ENCODE peak calls at places on chromosomes 2 and 18, in ten cellular contexts. One of them, this sample, is unnamed.

GRCh38 chr18:572499-573289 is 7.5 kb upstream of the CETN1 start:
- DNase-seq in ovary: no peak
- DNase-seq in stomach: no peak
- DNase-seq in GM12878: no peak
- DNase-seq in OCI-LY7: no peak
- DNase-seq in PC-3: no peak
- DNase-seq in retinal pigment epithelial cell: no peak
- DNase-seq in uterus: no peak
- DNase-seq in lower lobe of right lung: no peak
- DNase-seq in heart left ventricle: no peak
- DNase-seq in this sample: no peak

GRCh38 chr2:128377071-128377910 is 58.6 kb upstream of the HS6ST1 start:
- DNase-seq in heart left ventricle: no peak
- DNase-seq in lower lobe of right lung: peak; percentile 33
- DNase-seq in uterus: no peak
- DNase-seq in retinal pigment epithelial cell: no peak
- DNase-seq in GM12878: no peak
- DNase-seq in OCI-LY7: no peak
- DNase-seq in ovary: peak; percentile 36
- DNase-seq in PC-3: no peak
- DNase-seq in stomach: peak; percentile 17
- DNase-seq in this sample: no peak

GRCh38 chr2:101546376-101547058 is 71.6 kb upstream of the RFX8 start:
- DNase-seq in retinal pigment epithelial cell: peak; percentile 65
- DNase-seq in GM12878: no peak
- DNase-seq in PC-3: peak; percentile 18
- DNase-seq in lower lobe of right lung: no peak
- DNase-seq in stomach: no peak
- DNase-seq in heart left ventricle: no peak
- DNase-seq in uterus: no peak
- DNase-seq in ovary: no peak
- DNase-seq in OCI-LY7: no peak
- DNase-seq in this sample: no peak

GRCh38 chr2:28608829-28609400 is 113.1 kb downstream of the PLB1 start:
- DNase-seq in retinal pigment epithelial cell: no peak
- DNase-seq in heart left ventricle: no peak
- DNase-seq in PC-3: no peak
- DNase-seq in OCI-LY7: no peak
- DNase-seq in ovary: peak; percentile 14
- DNase-seq in GM12878: no peak
- DNase-seq in uterus: no peak
- DNase-seq in stomach: no peak
- DNase-seq in lower lobe of right lung: no peak
- DNase-seq in this sample: no peak

GRCh38 chr2:172103471-172104292 is 982 bp upstream of the DLX2 start:
- DNase-seq in GM12878: peak; percentile 39
- DNase-seq in OCI-LY7: peak; percentile 76
- DNase-seq in heart left ventricle: peak; percentile 76
- DNase-seq in stomach: peak; percentile 82
- DNase-seq in PC-3: peak; percentile 91
- DNase-seq in lower lobe of right lung: peak; percentile 84
- DNase-seq in uterus: peak; percentile 43
- DNase-seq in retinal pigment epithelial cell: peak; percentile 52
- DNase-seq in ovary: peak; percentile 89
- DNase-seq in this sample: no peak

GRCh38 chr2:172230783-172231446 is 128.2 kb upstream of the DLX2 start:
- DNase-seq in ovary: no peak
- DNase-seq in lower lobe of right lung: no peak
- DNase-seq in uterus: no peak
- DNase-seq in GM12878: no peak
- DNase-seq in retinal pigment epithelial cell: no peak
- DNase-seq in heart left ventricle: no peak
- DNase-seq in PC-3: no peak
- DNase-seq in OCI-LY7: no peak
- DNase-seq in stomach: no peak
- DNase-seq in this sample: no peak

GRCh38 chr2:191696001-191696400 is 18.1 kb downstream of the NABP1 start:
- DNase-seq in lower lobe of right lung: no peak
- DNase-seq in OCI-LY7: no peak
- DNase-seq in stomach: no peak
- DNase-seq in PC-3: peak; percentile 54
- DNase-seq in GM12878: no peak
- DNase-seq in uterus: no peak
- DNase-seq in heart left ventricle: peak; percentile 58
- DNase-seq in retinal pigment epithelial cell: no peak
- DNase-seq in ovary: no peak
- DNase-seq in this sample: no peak

GRCh38 chr2:234917245-234917975 is 34.4 kb upstream of the SH3BP4 start:
- DNase-seq in uterus: no peak
- DNase-seq in lower lobe of right lung: no peak
- DNase-seq in GM12878: no peak
- DNase-seq in OCI-LY7: no peak
- DNase-seq in stomach: no peak
- DNase-seq in ovary: no peak
- DNase-seq in PC-3: no peak
- DNase-seq in heart left ventricle: no peak
- DNase-seq in retinal pigment epithelial cell: no peak
- DNase-seq in this sample: no peak

GRCh38 chr2:231691251-231691772 is 17.0 kb upstream of the PTMA start:
- DNase-seq in uterus: no peak
- DNase-seq in OCI-LY7: peak; percentile 43
- DNase-seq in retinal pigment epithelial cell: no peak
- DNase-seq in PC-3: no peak
- DNase-seq in ovary: no peak
- DNase-seq in lower lobe of right lung: no peak
- DNase-seq in GM12878: no peak
- DNase-seq in heart left ventricle: no peak
- DNase-seq in stomach: no peak
- DNase-seq in this sample: no peak

GRCh38 chr2:222058830-222059229 is 240.0 kb downstream of the PAX3 start:
- DNase-seq in ovary: no peak
- DNase-seq in uterus: no peak
- DNase-seq in PC-3: no peak
- DNase-seq in retinal pigment epithelial cell: no peak
- DNase-seq in lower lobe of right lung: no peak
- DNase-seq in stomach: no peak
- DNase-seq in GM12878: no peak
- DNase-seq in heart left ventricle: no peak
- DNase-seq in OCI-LY7: no peak
- DNase-seq in this sample: no peak

GRCh38 chr2:222052934-222053367 is 245.8 kb downstream of the PAX3 start:
- DNase-seq in GM12878: no peak
- DNase-seq in heart left ventricle: no peak
- DNase-seq in retinal pigment epithelial cell: no peak
- DNase-seq in OCI-LY7: no peak
- DNase-seq in stomach: no peak
- DNase-seq in ovary: no peak
- DNase-seq in PC-3: peak; percentile 17
- DNase-seq in lower lobe of right lung: no peak
- DNase-seq in uterus: no peak
- DNase-seq in this sample: no peak

GRCh38 chr2:222054813-222055212 is 244.0 kb downstream of the PAX3 start:
- DNase-seq in stomach: no peak
- DNase-seq in uterus: no peak
- DNase-seq in lower lobe of right lung: no peak
- DNase-seq in OCI-LY7: no peak
- DNase-seq in GM12878: no peak
- DNase-seq in ovary: no peak
- DNase-seq in heart left ventricle: no peak
- DNase-seq in retinal pigment epithelial cell: no peak
- DNase-seq in PC-3: peak; percentile 65
- DNase-seq in this sample: no peak

GRCh38 chr2:222057249-222058073 is 241.3 kb downstream of the PAX3 start:
- DNase-seq in GM12878: no peak
- DNase-seq in heart left ventricle: no peak
- DNase-seq in lower lobe of right lung: no peak
- DNase-seq in retinal pigment epithelial cell: no peak
- DNase-seq in uterus: no peak
- DNase-seq in PC-3: peak; percentile 21
- DNase-seq in ovary: no peak
- DNase-seq in OCI-LY7: peak; percentile 21
- DNase-seq in stomach: no peak
- DNase-seq in this sample: no peak

GRCh38 chr2:222055328-222055727 is 243.5 kb downstream of the PAX3 start:
- DNase-seq in stomach: no peak
- DNase-seq in uterus: no peak
- DNase-seq in ovary: no peak
- DNase-seq in PC-3: no peak
- DNase-seq in retinal pigment epithelial cell: no peak
- DNase-seq in GM12878: no peak
- DNase-seq in lower lobe of right lung: no peak
- DNase-seq in heart left ventricle: no peak
- DNase-seq in OCI-LY7: no peak
- DNase-seq in this sample: no peak
- H3K4me3 ChIP-seq in stomach: no peak overlapping the region
- H3K4me3 ChIP-seq in uterus: no peak overlapping the region
- H3K4me3 ChIP-seq in ovary: no peak overlapping the region
- H3K4me3 ChIP-seq in PC-3: no peak overlapping the region
- H3K4me3 ChIP-seq in retinal pigment epithelial cell: no peak overlapping the region
- H3K4me3 ChIP-seq in GM12878: no peak overlapping the region
- H3K4me3 ChIP-seq in lower lobe of right lung: no peak overlapping the region
- H3K4me3 ChIP-seq in heart left ventricle: no peak overlapping the region
- H3K4me3 ChIP-seq in OCI-LY7: no peak overlapping the region
- H3K4me3 ChIP-seq in this sample: no peak overlapping the region

GRCh38 chr2:207265363-207265762 is 99.6 kb upstream of the KLF7 start:
- DNase-seq in ovary: no peak
- DNase-seq in lower lobe of right lung: no peak
- DNase-seq in OCI-LY7: no peak
- DNase-seq in uterus: no peak
- DNase-seq in retinal pigment epithelial cell: no peak
- DNase-seq in stomach: no peak
- DNase-seq in GM12878: no peak
- DNase-seq in PC-3: no peak
- DNase-seq in heart left ventricle: no peak
- DNase-seq in this sample: no peak
- TF ChIP-seq CTCF in ovary: no peak
- TF ChIP-seq CTCF in lower lobe of right lung: no peak
- TF ChIP-seq CTCF in OCI-LY7: no peak
- TF ChIP-seq CTCF in uterus: no peak
- TF ChIP-seq CTCF in retinal pigment epithelial cell: no peak
- TF ChIP-seq CTCF in stomach: no peak
- TF ChIP-seq CTCF in GM12878: no peak
- TF ChIP-seq CTCF in PC-3: no peak
- TF ChIP-seq CTCF in heart left ventricle: no peak
- TF ChIP-seq CTCF in this sample: no peak

DNA sequence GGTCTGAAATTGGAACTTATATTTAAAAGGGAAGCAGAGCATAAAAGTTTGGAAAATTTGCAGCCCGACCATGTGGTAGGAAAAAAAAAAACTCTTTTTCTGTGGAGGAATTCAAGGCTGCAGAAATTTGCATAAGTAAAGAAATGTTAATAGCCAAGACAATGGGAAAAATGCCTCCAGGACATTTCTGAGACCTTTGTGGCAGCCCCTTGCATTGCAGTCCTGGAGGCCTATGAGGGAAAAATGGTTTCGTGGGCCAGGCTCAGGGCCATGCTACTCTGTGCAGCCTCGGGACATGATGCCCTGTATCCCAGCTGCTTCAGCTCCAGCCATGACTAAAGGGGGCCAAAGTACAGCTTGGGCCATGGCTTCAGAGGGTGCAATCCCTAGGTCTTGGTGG is 71.9 kb upstream of the SLC16A14 start:
- DNase-seq in lower lobe of right lung: no peak
- DNase-seq in stomach: no peak
- DNase-seq in OCI-LY7: no peak
- DNase-seq in GM12878: no peak
- DNase-seq in retinal pigment epithelial cell: no peak
- DNase-seq in PC-3: no peak
- DNase-seq in uterus: no peak
- DNase-seq in ovary: no peak
- DNase-seq in heart left ventricle: no peak
- DNase-seq in this sample: no peak
- H3K4me3 ChIP-seq in lower lobe of right lung: no peak overlapping the region
- H3K4me3 ChIP-seq in stomach: no peak overlapping the region
- H3K4me3 ChIP-seq in OCI-LY7: no peak overlapping the region
- H3K4me3 ChIP-seq in GM12878: no peak overlapping the region
- H3K4me3 ChIP-seq in retinal pigment epithelial cell: no peak overlapping the region
- H3K4me3 ChIP-seq in PC-3: no peak overlapping the region
- H3K4me3 ChIP-seq in uterus: no peak overlapping the region
- H3K4me3 ChIP-seq in ovary: no peak overlapping the region
- H3K4me3 ChIP-seq in heart left ventricle: no peak overlapping the region
- H3K4me3 ChIP-seq in this sample: no peak overlapping the region

GRCh38 chr2:36769106-36769505 is 72.6 kb downstream of the VIT start:
- DNase-seq in GM12878: no peak
- DNase-seq in heart left ventricle: no peak
- DNase-seq in ovary: no peak
- DNase-seq in lower lobe of right lung: no peak
- DNase-seq in stomach: no peak
- DNase-seq in PC-3: no peak
- DNase-seq in OCI-LY7: no peak
- DNase-seq in uterus: no peak
- DNase-seq in retinal pigment epithelial cell: no peak
- DNase-seq in this sample: no peak

GRCh38 chr2:36773947-36774346 is 77.4 kb downstream of the VIT start:
- DNase-seq in heart left ventricle: no peak
- DNase-seq in OCI-LY7: no peak
- DNase-seq in ovary: no peak
- DNase-seq in uterus: no peak
- DNase-seq in PC-3: no peak
- DNase-seq in GM12878: no peak
- DNase-seq in lower lobe of right lung: no peak
- DNase-seq in retinal pigment epithelial cell: no peak
- DNase-seq in stomach: no peak
- DNase-seq in this sample: no peak

GRCh38 chr2:36771671-36772070 is 75.2 kb downstream of the VIT start:
- DNase-seq in uterus: no peak
- DNase-seq in heart left ventricle: no peak
- DNase-seq in lower lobe of right lung: no peak
- DNase-seq in OCI-LY7: no peak
- DNase-seq in stomach: no peak
- DNase-seq in GM12878: no peak
- DNase-seq in retinal pigment epithelial cell: no peak
- DNase-seq in ovary: no peak
- DNase-seq in PC-3: no peak
- DNase-seq in this sample: no peak

DNA sequence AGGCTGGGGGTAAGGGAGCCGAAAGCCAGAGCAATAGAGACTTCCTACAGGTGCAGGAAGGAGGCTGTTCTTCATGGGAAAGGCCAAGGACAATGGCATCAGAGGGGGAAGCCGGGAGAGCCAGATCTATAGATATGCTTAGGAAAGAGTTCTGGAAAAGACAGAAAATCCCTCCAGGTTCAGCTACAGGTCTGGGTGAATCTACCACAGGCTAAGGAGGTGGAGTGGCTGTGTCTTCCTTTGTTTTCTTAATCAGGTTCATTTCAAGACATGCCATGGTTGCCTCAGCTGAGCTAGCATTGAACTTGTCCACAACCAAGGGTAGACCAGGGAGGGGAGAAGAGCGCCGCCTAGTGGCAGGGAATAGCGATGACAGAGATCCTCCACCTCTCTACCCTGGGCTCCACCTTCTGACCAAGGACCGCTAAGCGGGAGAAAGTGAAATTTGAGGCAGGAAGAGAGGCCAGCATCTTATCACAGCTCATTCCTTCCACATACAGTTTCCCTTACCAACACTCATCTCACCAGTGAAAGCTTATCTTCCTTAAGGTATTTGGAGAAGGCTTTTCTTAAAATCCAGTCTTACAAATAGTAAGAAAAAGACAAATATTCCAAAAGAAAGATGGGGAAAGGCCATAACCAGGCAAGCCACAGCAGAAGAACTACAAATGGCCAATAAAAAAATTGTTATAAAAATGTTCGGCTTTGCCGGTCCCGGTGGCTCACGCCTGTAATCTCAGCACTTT is 74.2 kb downstream of the VIT start:
- DNase-seq in PC-3: peak; percentile 49
- DNase-seq in OCI-LY7: peak; percentile 45
- DNase-seq in heart left ventricle: no peak
- DNase-seq in stomach: no peak
- DNase-seq in retinal pigment epithelial cell: no peak
- DNase-seq in uterus: no peak
- DNase-seq in ovary: peak; percentile 39
- DNase-seq in GM12878: no peak
- DNase-seq in lower lobe of right lung: peak; percentile 57
- DNase-seq in this sample: no peak
- TF ChIP-seq CTCF in PC-3: peak; percentile 80
- TF ChIP-seq CTCF in OCI-LY7: peak; percentile 83
- TF ChIP-seq CTCF in heart left ventricle: peak; percentile 44
- TF ChIP-seq CTCF in stomach: peak; percentile 25
- TF ChIP-seq CTCF in retinal pigment epithelial cell: peak; percentile 67
- TF ChIP-seq CTCF in uterus: no peak
- TF ChIP-seq CTCF in ovary: no peak
- TF ChIP-seq CTCF in GM12878: peak; percentile 59
- TF ChIP-seq CTCF in lower lobe of right lung: peak; percentile 46
- TF ChIP-seq CTCF in this sample: peak; percentile 87